ENCODE peak calls at places on chromosomes 5 and 9, in ten cellular contexts. One of them, this sample, is unnamed.
A peak's percentile ranks its signal among the peaks of the same experiment; 100 is the strongest.

GRCh38 chr9:105309531-105309931 is 65.1 kb downstream of the SLC44A1 start:
- DNase-seq in MM.1S: no peak
- DNase-seq in fibroblast of lung: no peak
- DNase-seq in cardiac muscle cell: no peak
- DNase-seq in CD8-positive, alpha-beta memory T cell: no peak
- DNase-seq in stomach: no peak
- DNase-seq in heart left ventricle: no peak
- DNase-seq in colonic mucosa: no peak
- DNase-seq in transverse colon: no peak
- DNase-seq in lung: no peak
- DNase-seq in this sample: no peak

GRCh38 chr5:163407034-163407652 is 30.3 kb upstream of the CCNG1 start:
- DNase-seq in CD8-positive, alpha-beta memory T cell: no peak
- DNase-seq in fibroblast of lung: peak; percentile 10
- DNase-seq in cardiac muscle cell: peak; percentile 12
- DNase-seq in transverse colon: no peak
- DNase-seq in heart left ventricle: no peak
- DNase-seq in colonic mucosa: no peak
- DNase-seq in lung: no peak
- DNase-seq in MM.1S: peak; percentile 91
- DNase-seq in stomach: no peak
- DNase-seq in this sample: no peak

GRCh38 chr9:22241611-22242010 is 205.0 kb upstream of the DMRTA1 start:
- DNase-seq in MM.1S: no peak
- DNase-seq in CD8-positive, alpha-beta memory T cell: no peak
- DNase-seq in stomach: no peak
- DNase-seq in cardiac muscle cell: no peak
- DNase-seq in fibroblast of lung: no peak
- DNase-seq in heart left ventricle: no peak
- DNase-seq in colonic mucosa: no peak
- DNase-seq in lung: no peak
- DNase-seq in transverse colon: no peak
- DNase-seq in this sample: no peak

GRCh38 chr9:137817236-137818200 is 60.1 kb upstream of the CACNA1B start:
- DNase-seq in lung: no peak
- DNase-seq in fibroblast of lung: no peak
- DNase-seq in colonic mucosa: no peak
- DNase-seq in heart left ventricle: no peak
- DNase-seq in transverse colon: no peak
- DNase-seq in MM.1S: no peak
- DNase-seq in CD8-positive, alpha-beta memory T cell: no peak
- DNase-seq in cardiac muscle cell: no peak
- DNase-seq in stomach: no peak
- DNase-seq in this sample: no peak

GRCh38 chr9:130364619-130365322 is 80.0 kb upstream of the ASS1 start:
- DNase-seq in stomach: no peak
- DNase-seq in heart left ventricle: no peak
- DNase-seq in lung: no peak
- DNase-seq in MM.1S: no peak
- DNase-seq in transverse colon: no peak
- DNase-seq in fibroblast of lung: no peak
- DNase-seq in CD8-positive, alpha-beta memory T cell: no peak
- DNase-seq in cardiac muscle cell: no peak
- DNase-seq in colonic mucosa: no peak
- DNase-seq in this sample: no peak

GRCh38 chr9:14021871-14022525 is 291.9 kb downstream of the NFIB start:
- DNase-seq in heart left ventricle: no peak
- DNase-seq in CD8-positive, alpha-beta memory T cell: no peak
- DNase-seq in fibroblast of lung: peak; percentile 85
- DNase-seq in lung: no peak
- DNase-seq in stomach: no peak
- DNase-seq in cardiac muscle cell: no peak
- DNase-seq in colonic mucosa: no peak
- DNase-seq in MM.1S: no peak
- DNase-seq in transverse colon: no peak
- DNase-seq in this sample: no peak

GRCh38 chr5:156379198-156379597 is 52.2 kb downstream of the SGCD start:
- DNase-seq in MM.1S: no peak
- DNase-seq in CD8-positive, alpha-beta memory T cell: no peak
- DNase-seq in stomach: no peak
- DNase-seq in heart left ventricle: no peak
- DNase-seq in transverse colon: no peak
- DNase-seq in lung: no peak
- DNase-seq in colonic mucosa: no peak
- DNase-seq in cardiac muscle cell: no peak
- DNase-seq in fibroblast of lung: no peak
- DNase-seq in this sample: no peak

GRCh38 chr5:153974131-153974812 is 64.4 kb downstream of the FAM114A2 start:
- DNase-seq in colonic mucosa: no peak
- DNase-seq in transverse colon: peak; percentile 19
- DNase-seq in cardiac muscle cell: peak; percentile 60
- DNase-seq in MM.1S: peak; percentile 64
- DNase-seq in heart left ventricle: no peak
- DNase-seq in stomach: no peak
- DNase-seq in lung: peak; percentile 29
- DNase-seq in fibroblast of lung: peak; percentile 59
- DNase-seq in CD8-positive, alpha-beta memory T cell: peak; percentile 14
- DNase-seq in this sample: no peak

GRCh38 chr9:131776473-131776872 is 36.6 kb upstream of the RAPGEF1 start:
- DNase-seq in heart left ventricle: peak; percentile 25
- DNase-seq in stomach: no peak
- DNase-seq in transverse colon: no peak
- DNase-seq in cardiac muscle cell: peak; percentile 92
- DNase-seq in CD8-positive, alpha-beta memory T cell: no peak
- DNase-seq in colonic mucosa: peak; percentile 22
- DNase-seq in lung: no peak
- DNase-seq in fibroblast of lung: peak; percentile 44
- DNase-seq in MM.1S: peak; percentile 57
- DNase-seq in this sample: no peak

GRCh38 chr9:136088481-136088938 is 6.6 kb downstream of the NACC2 start:
- DNase-seq in heart left ventricle: no peak
- DNase-seq in colonic mucosa: no peak
- DNase-seq in CD8-positive, alpha-beta memory T cell: no peak
- DNase-seq in lung: no peak
- DNase-seq in stomach: no peak
- DNase-seq in fibroblast of lung: no peak
- DNase-seq in MM.1S: no peak
- DNase-seq in transverse colon: no peak
- DNase-seq in cardiac muscle cell: no peak
- DNase-seq in this sample: peak; percentile 43

GRCh38 chr9:136087741-136088480 is 7.2 kb downstream of the NACC2 start:
- DNase-seq in MM.1S: no peak
- DNase-seq in heart left ventricle: no peak
- DNase-seq in colonic mucosa: no peak
- DNase-seq in transverse colon: no peak
- DNase-seq in lung: no peak
- DNase-seq in cardiac muscle cell: no peak
- DNase-seq in stomach: no peak
- DNase-seq in fibroblast of lung: no peak
- DNase-seq in CD8-positive, alpha-beta memory T cell: no peak
- DNase-seq in this sample: peak; percentile 48

GRCh38 chr9:136085815-136086212 is 9.3 kb downstream of the NACC2 start:
- DNase-seq in transverse colon: peak; percentile 49
- DNase-seq in CD8-positive, alpha-beta memory T cell: no peak
- DNase-seq in cardiac muscle cell: no peak
- DNase-seq in fibroblast of lung: no peak
- DNase-seq in MM.1S: no peak
- DNase-seq in lung: peak; percentile 73
- DNase-seq in colonic mucosa: peak; percentile 17
- DNase-seq in stomach: peak; percentile 89
- DNase-seq in heart left ventricle: peak; percentile 74
- DNase-seq in this sample: peak; percentile 79

GRCh38 chr9:136086213-136086881 is 8.7 kb downstream of the NACC2 start:
- DNase-seq in cardiac muscle cell: no peak
- DNase-seq in heart left ventricle: no peak
- DNase-seq in CD8-positive, alpha-beta memory T cell: no peak
- DNase-seq in fibroblast of lung: no peak
- DNase-seq in transverse colon: no peak
- DNase-seq in lung: no peak
- DNase-seq in colonic mucosa: peak; percentile 15
- DNase-seq in MM.1S: no peak
- DNase-seq in stomach: no peak
- DNase-seq in this sample: peak; percentile 24

GRCh38 chr9:136086951-136087740 is 7.9 kb downstream of the NACC2 start:
- DNase-seq in stomach: no peak
- DNase-seq in colonic mucosa: no peak
- DNase-seq in heart left ventricle: no peak
- DNase-seq in lung: no peak
- DNase-seq in CD8-positive, alpha-beta memory T cell: no peak
- DNase-seq in fibroblast of lung: no peak
- DNase-seq in cardiac muscle cell: no peak
- DNase-seq in transverse colon: no peak
- DNase-seq in MM.1S: no peak
- DNase-seq in this sample: peak; percentile 40
- H3K27ac ChIP-seq in stomach: peak overlapping the region; percentile 59
- H3K27ac ChIP-seq in colonic mucosa: no peak overlapping the region
- H3K27ac ChIP-seq in heart left ventricle: peak overlapping the region; percentile 95
- H3K27ac ChIP-seq in lung: no peak overlapping the region
- H3K27ac ChIP-seq in CD8-positive, alpha-beta memory T cell: no peak overlapping the region
- H3K27ac ChIP-seq in fibroblast of lung: no peak overlapping the region
- H3K27ac ChIP-seq in cardiac muscle cell: no peak overlapping the region
- H3K27ac ChIP-seq in transverse colon: peak overlapping the region; percentile 97
- H3K27ac ChIP-seq in MM.1S: no peak overlapping the region
- H3K27ac ChIP-seq in this sample: no peak overlapping the region

GRCh38 chr9:89638897-89639296 is 34.1 kb downstream of the GADD45G start:
- DNase-seq in stomach: no peak
- DNase-seq in fibroblast of lung: no peak
- DNase-seq in lung: no peak
- DNase-seq in transverse colon: no peak
- DNase-seq in colonic mucosa: no peak
- DNase-seq in cardiac muscle cell: no peak
- DNase-seq in MM.1S: no peak
- DNase-seq in CD8-positive, alpha-beta memory T cell: no peak
- DNase-seq in heart left ventricle: no peak
- DNase-seq in this sample: no peak
- H3K27ac ChIP-seq in stomach: peak overlapping the region; percentile 67
- H3K27ac ChIP-seq in fibroblast of lung: no peak overlapping the region
- H3K27ac ChIP-seq in lung: no peak overlapping the region
- H3K27ac ChIP-seq in transverse colon: peak overlapping the region; percentile 68
- H3K27ac ChIP-seq in colonic mucosa: no peak overlapping the region
- H3K27ac ChIP-seq in cardiac muscle cell: no peak overlapping the region
- H3K27ac ChIP-seq in MM.1S: no peak overlapping the region
- H3K27ac ChIP-seq in CD8-positive, alpha-beta memory T cell: no peak overlapping the region
- H3K27ac ChIP-seq in heart left ventricle: peak overlapping the region; percentile 74
- H3K27ac ChIP-seq in this sample: peak overlapping the region; percentile 83

DNA sequence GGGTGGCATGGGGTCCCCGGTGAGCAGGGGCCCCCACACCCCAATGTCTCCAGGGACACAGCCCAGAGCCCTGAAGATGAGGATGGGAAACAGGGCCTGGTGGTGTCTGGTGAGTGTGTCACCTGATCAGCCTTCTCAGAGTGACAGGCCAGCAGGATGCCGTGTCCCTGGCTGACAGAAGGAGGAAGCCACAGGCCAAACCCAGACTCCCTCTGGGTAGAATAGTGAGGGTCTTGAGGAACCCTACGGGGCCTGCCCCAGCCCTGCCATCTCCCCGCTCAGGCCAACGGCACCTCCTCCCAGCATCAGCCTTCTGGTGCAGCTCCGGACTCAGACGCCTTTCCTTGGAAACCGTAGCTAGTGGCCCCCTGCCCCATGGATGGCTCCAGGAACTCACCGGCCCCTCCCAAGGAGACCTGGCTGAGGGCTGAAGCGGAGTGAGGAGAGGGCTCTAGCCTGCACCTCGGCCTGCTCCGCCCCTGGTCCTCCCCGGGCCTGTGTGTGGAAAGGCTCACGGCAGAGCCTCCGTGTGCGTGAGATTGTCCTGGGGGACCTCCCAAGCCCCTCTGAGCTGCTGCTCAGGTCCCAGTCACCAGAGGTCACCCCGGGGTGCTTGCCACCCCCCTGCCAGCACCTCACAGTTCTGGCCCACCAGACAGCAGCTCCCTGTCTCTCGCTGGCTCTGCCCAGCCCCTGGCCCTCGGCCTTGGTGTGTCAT is 6.0 kb downstream of the RALGDS start:
- DNase-seq in stomach: no peak
- DNase-seq in heart left ventricle: no peak
- DNase-seq in CD8-positive, alpha-beta memory T cell: no peak
- DNase-seq in lung: no peak
- DNase-seq in transverse colon: no peak
- DNase-seq in cardiac muscle cell: no peak
- DNase-seq in MM.1S: no peak
- DNase-seq in colonic mucosa: no peak
- DNase-seq in fibroblast of lung: no peak
- DNase-seq in this sample: peak; percentile 16
- H3K27ac ChIP-seq in stomach: peak overlapping the region; percentile 63
- H3K27ac ChIP-seq in heart left ventricle: peak overlapping the region; percentile 80
- H3K27ac ChIP-seq in CD8-positive, alpha-beta memory T cell: peak overlapping the region; percentile 43
- H3K27ac ChIP-seq in lung: peak overlapping the region; percentile 66
- H3K27ac ChIP-seq in transverse colon: peak overlapping the region; percentile 62
- H3K27ac ChIP-seq in cardiac muscle cell: peak overlapping the region; percentile 82
- H3K27ac ChIP-seq in MM.1S: no peak overlapping the region
- H3K27ac ChIP-seq in colonic mucosa: no peak overlapping the region
- H3K27ac ChIP-seq in fibroblast of lung: no peak overlapping the region
- H3K27ac ChIP-seq in this sample: peak overlapping the region; percentile 74

DNA sequence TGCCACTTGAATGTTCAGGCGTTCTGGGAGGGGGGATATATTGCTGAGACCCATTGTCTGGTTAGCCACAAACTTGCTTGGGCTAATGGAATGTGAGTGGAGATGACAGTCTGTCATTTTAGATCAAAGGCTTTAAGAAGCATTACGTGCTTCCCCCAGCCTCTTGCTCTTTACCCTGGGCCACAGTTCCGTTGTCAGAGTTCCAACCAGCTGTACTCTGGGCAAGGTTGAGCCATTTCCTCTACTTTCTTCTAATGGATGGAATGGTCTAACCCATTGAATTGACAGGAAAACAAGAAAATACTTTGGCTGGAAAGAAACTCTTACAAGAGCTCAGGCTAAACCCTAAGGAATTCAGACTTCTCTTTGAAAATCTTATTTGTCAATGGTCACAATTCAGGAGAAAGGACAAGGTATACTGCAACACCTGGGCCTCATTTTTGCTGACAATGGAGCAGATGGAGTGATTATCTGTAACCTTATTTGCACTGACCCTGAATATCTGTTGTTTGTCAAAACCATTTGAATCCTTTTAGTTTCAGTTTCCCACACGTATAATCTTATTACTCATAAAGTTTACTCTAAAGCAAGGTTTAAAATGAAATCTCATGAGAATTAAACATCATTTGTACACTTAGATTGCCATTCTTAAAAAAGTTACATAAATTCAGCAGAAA is 231.4 kb downstream of the PDE4D start:
- DNase-seq in fibroblast of lung: peak; percentile 43
- DNase-seq in colonic mucosa: no peak
- DNase-seq in lung: no peak
- DNase-seq in CD8-positive, alpha-beta memory T cell: no peak
- DNase-seq in MM.1S: peak; percentile 84
- DNase-seq in stomach: no peak
- DNase-seq in cardiac muscle cell: peak; percentile 10
- DNase-seq in heart left ventricle: no peak
- DNase-seq in transverse colon: no peak
- DNase-seq in this sample: no peak
- H3K27ac ChIP-seq in fibroblast of lung: no peak overlapping the region
- H3K27ac ChIP-seq in colonic mucosa: no peak overlapping the region
- H3K27ac ChIP-seq in lung: no peak overlapping the region
- H3K27ac ChIP-seq in CD8-positive, alpha-beta memory T cell: no peak overlapping the region
- H3K27ac ChIP-seq in MM.1S: peak overlapping the region; percentile 84
- H3K27ac ChIP-seq in stomach: peak overlapping the region; percentile 48
- H3K27ac ChIP-seq in cardiac muscle cell: no peak overlapping the region
- H3K27ac ChIP-seq in heart left ventricle: no peak overlapping the region
- H3K27ac ChIP-seq in transverse colon: peak overlapping the region; percentile 32
- H3K27ac ChIP-seq in this sample: no peak overlapping the region

GRCh38 chr9:93182572-93182971 is 1.4 kb upstream of the WNK2 start:
- DNase-seq in heart left ventricle: no peak
- DNase-seq in colonic mucosa: peak; percentile 50
- DNase-seq in stomach: peak; percentile 92
- DNase-seq in cardiac muscle cell: no peak
- DNase-seq in MM.1S: no peak
- DNase-seq in fibroblast of lung: no peak
- DNase-seq in lung: no peak
- DNase-seq in transverse colon: peak; percentile 63
- DNase-seq in CD8-positive, alpha-beta memory T cell: no peak
- DNase-seq in this sample: peak; percentile 71
- H3K27ac ChIP-seq in heart left ventricle: peak overlapping the region; percentile 91
- H3K27ac ChIP-seq in colonic mucosa: no peak overlapping the region
- H3K27ac ChIP-seq in stomach: no peak overlapping the region
- H3K27ac ChIP-seq in cardiac muscle cell: no peak overlapping the region
- H3K27ac ChIP-seq in MM.1S: no peak overlapping the region
- H3K27ac ChIP-seq in fibroblast of lung: no peak overlapping the region
- H3K27ac ChIP-seq in lung: no peak overlapping the region
- H3K27ac ChIP-seq in transverse colon: no peak overlapping the region
- H3K27ac ChIP-seq in CD8-positive, alpha-beta memory T cell: no peak overlapping the region
- H3K27ac ChIP-seq in this sample: peak overlapping the region; percentile 34